ENCODE peak calls at places on chromosome 4, in four cellular contexts. One of them, this sample, is unnamed. For H3K9me3, the result is how much of the 10 kb centered on the place peaks cover.

GRCh38 chr4:12595986-12596385 is 888.2 kb downstream of the RAB28 start:
- DNase-seq in pancreas: no peak
- DNase-seq in stomach: no peak
- DNase-seq in MM.1S: no peak
- DNase-seq in this sample: no peak

GRCh38 chr4:123987408-123987807 is 590.8 kb downstream of the SPRY1 start:
- DNase-seq in pancreas: no peak
- DNase-seq in stomach: no peak
- DNase-seq in MM.1S: no peak
- DNase-seq in this sample: no peak

GRCh38 chr4:74308215-74308614 is at the start of gene EPGN:
- DNase-seq in pancreas: no peak
- DNase-seq in stomach: no peak
- DNase-seq in MM.1S: no peak
- DNase-seq in this sample: no peak

GRCh38 chr4:108637856-108638255 is 12.5 kb upstream of the OSTC start:
- DNase-seq in pancreas: no peak
- DNase-seq in stomach: no peak
- DNase-seq in MM.1S: no peak
- DNase-seq in this sample: no peak

GRCh38 chr4:56953680-56954520 is 23.5 kb downstream of the NOA1 start:
- DNase-seq in pancreas: no peak
- DNase-seq in stomach: no peak
- DNase-seq in MM.1S: no peak
- DNase-seq in this sample: no peak

GRCh38 chr4:122542411-122543236 is 78.2 kb downstream of the IL21 start:
- DNase-seq in pancreas: no peak
- DNase-seq in stomach: no peak
- DNase-seq in MM.1S: peak
- DNase-seq in this sample: no peak

GRCh38 chr4:139144911-139145551 is 32.0 kb downstream of the ELF2 start:
- DNase-seq in pancreas: no peak
- DNase-seq in stomach: peak
- DNase-seq in MM.1S: no peak
- DNase-seq in this sample: no peak

GRCh38 chr4:17494258-17494657 is 17.6 kb downstream of the QDPR start:
- DNase-seq in pancreas: no peak
- DNase-seq in stomach: no peak
- DNase-seq in MM.1S: no peak
- DNase-seq in this sample: no peak

GRCh38 chr4:138177278-138177968 is 64.7 kb downstream of the SLC7A11 start:
- DNase-seq in pancreas: no peak
- DNase-seq in stomach: no peak
- DNase-seq in MM.1S: no peak
- DNase-seq in this sample: no peak

GRCh38 chr4:158169516-158169915 is 3.3 kb downstream of the GASK1B start:
- DNase-seq in pancreas: no peak
- DNase-seq in stomach: no peak
- DNase-seq in MM.1S: no peak
- DNase-seq in this sample: no peak

GRCh38 chr4:113435893-113436292 is 325.6 kb downstream of the CAMK2D start:
- DNase-seq in pancreas: no peak
- DNase-seq in stomach: no peak
- DNase-seq in MM.1S: no peak
- DNase-seq in this sample: no peak

GRCh38 chr4:54231419-54232150 is 2.5 kb downstream of the PDGFRA start:
- DNase-seq in pancreas: no peak
- DNase-seq in stomach: no peak
- DNase-seq in MM.1S: no peak
- DNase-seq in this sample: peak

GRCh38 chr4:26624042-26624441 is 40.2 kb downstream of the TBC1D19 start:
- DNase-seq in pancreas: no peak
- DNase-seq in stomach: no peak
- DNase-seq in MM.1S: no peak
- DNase-seq in this sample: no peak

GRCh38 chr4:96599752-96600151 is 759.9 kb downstream of the PDHA2 start:
- DNase-seq in pancreas: no peak
- DNase-seq in stomach: no peak
- DNase-seq in MM.1S: no peak
- DNase-seq in this sample: no peak

GRCh38 chr4:129231907-129232626 is 136.1 kb downstream of the C4orf33 start:
- DNase-seq in pancreas: no peak
- DNase-seq in stomach: no peak
- DNase-seq in MM.1S: no peak
- DNase-seq in this sample: no peak

GRCh38 chr4:95549246-95550138 is 719 bp upstream of the UNC5C start:
- DNase-seq in pancreas: no peak
- DNase-seq in stomach: peak
- DNase-seq in MM.1S: no peak
- DNase-seq in this sample: no peak

GRCh38 chr4:177403746-177404145 is 38.5 kb downstream of the AGA start:
- DNase-seq in pancreas: peak
- DNase-seq in stomach: no peak
- DNase-seq in MM.1S: no peak
- DNase-seq in this sample: no peak

GRCh38 chr4:107036602-107037151 is 564 bp upstream of the DKK2 start:
- DNase-seq in pancreas: no peak
- DNase-seq in stomach: no peak
- DNase-seq in MM.1S: no peak
- DNase-seq in this sample: no peak

GRCh38 chr4:121953860-121954259 is 2.0 kb upstream of the TRPC3 start:
- DNase-seq in pancreas: no peak
- DNase-seq in stomach: no peak
- DNase-seq in MM.1S: no peak
- DNase-seq in this sample: no peak

GRCh38 chr4:160835789-160836188 is 1328.0 kb downstream of the FSTL5 start:
- DNase-seq in pancreas: no peak
- DNase-seq in stomach: no peak
- DNase-seq in MM.1S: no peak
- DNase-seq in this sample: no peak

GRCh38 chr4:174757736-174758135 is 71.3 kb downstream of the GLRA3 start:
- DNase-seq in pancreas: no peak
- DNase-seq in stomach: no peak
- DNase-seq in MM.1S: no peak
- DNase-seq in this sample: no peak

GRCh38 chr4:166169111-166169510 is 296.1 kb downstream of the TLL1 start:
- DNase-seq in pancreas: no peak
- DNase-seq in stomach: no peak
- DNase-seq in MM.1S: peak
- DNase-seq in this sample: no peak

DNA sequence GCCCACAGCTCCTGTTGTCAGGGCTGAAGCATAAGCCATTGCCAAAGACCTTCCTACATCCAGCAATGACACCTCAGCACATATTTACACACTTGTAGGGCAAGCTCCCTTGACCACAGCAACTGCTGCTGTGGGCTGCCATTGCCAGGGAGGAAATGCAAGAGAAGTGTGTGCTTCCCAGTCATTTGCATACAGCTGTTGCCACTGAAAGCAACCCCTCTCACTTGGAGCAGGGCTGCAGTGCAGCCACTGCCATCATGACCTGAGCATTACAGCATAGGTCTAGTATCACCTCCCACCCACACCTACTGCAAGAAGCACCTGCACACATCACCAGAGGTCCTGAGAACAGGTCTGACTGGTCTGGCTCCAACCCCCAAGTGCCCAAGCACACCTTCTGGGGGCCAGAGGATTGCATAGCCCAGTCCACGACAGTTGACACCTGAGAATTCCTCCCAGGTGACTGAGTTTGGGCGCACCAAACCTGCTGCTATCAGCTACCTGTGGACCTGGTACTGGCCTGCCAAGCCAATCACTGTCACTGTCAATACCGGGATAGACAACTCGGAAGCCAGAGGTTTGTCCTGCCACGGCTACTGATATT is 636.5 kb upstream of the SLIT2 start:
- DNase-seq in pancreas: no peak
- DNase-seq in stomach: no peak
- DNase-seq in MM.1S: peak
- DNase-seq in this sample: no peak
- H3K9me3 ChIP-seq in pancreas: under half
- H3K9me3 ChIP-seq in stomach: under half
- H3K9me3 ChIP-seq in MM.1S: under half
- H3K9me3 ChIP-seq in this sample: under half

DNA sequence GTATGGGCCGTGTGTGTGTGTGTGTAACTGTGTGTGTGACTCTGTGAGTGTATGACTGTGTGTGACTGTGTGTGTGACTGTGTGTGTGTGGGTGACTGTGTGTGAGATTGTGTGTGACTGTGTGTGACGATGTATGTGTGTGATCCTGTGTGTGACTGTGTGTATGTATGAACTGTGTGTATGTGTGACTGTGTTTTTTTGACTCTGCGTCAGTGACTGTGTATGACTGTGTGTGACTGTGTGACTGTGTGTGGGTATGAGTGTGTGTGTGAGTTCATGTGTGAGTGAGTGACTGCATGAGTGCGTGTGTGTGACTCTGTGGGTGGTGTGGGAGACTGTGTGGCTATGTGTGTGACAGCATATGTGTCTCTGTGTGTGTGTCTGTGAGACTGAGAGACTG is 81.8 kb downstream of the ZNF718 start:
- DNase-seq in pancreas: no peak
- DNase-seq in stomach: no peak
- DNase-seq in MM.1S: no peak
- DNase-seq in this sample: no peak
- H3K9me3 ChIP-seq in pancreas: under half
- H3K9me3 ChIP-seq in stomach: half or more
- H3K9me3 ChIP-seq in MM.1S: under half
- H3K9me3 ChIP-seq in this sample: under half

DNA sequence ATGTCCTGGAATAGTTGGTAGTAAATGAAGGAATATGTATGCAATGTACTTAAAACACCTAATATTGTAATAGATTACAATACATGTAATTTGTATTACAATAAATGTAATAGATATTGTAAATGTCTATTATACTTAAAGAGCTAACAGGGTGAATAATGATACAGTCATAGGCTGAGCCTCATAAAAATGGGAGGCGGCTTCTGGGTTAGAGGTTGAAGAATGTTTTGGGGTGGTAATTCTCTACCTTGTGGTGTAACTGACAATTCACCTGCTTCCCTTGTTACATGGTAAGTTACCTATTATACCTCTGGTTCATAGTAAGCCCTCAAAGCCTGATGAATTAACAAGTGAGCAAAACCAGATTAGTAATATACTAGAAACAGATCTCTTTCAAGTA is 26.0 kb downstream of the ATP8A1 start:
- DNase-seq in pancreas: no peak
- DNase-seq in stomach: no peak
- DNase-seq in MM.1S: no peak
- DNase-seq in this sample: no peak
- H3K9me3 ChIP-seq in pancreas: under half
- H3K9me3 ChIP-seq in stomach: under half
- H3K9me3 ChIP-seq in MM.1S: under half
- H3K9me3 ChIP-seq in this sample: under half

GRCh38 chr4:19698961-19699360 is 552.7 kb upstream of the SLIT2 start:
- DNase-seq in pancreas: no peak
- DNase-seq in stomach: no peak
- DNase-seq in MM.1S: no peak
- DNase-seq in this sample: no peak

GRCh38 chr4:19689511-19689910 is 562.2 kb upstream of the SLIT2 start:
- DNase-seq in pancreas: no peak
- DNase-seq in stomach: no peak
- DNase-seq in MM.1S: no peak
- DNase-seq in this sample: no peak

GRCh38 chr4:19693949-19694597 is 557.6 kb upstream of the SLIT2 start:
- DNase-seq in pancreas: no peak
- DNase-seq in stomach: no peak
- DNase-seq in MM.1S: no peak
- DNase-seq in this sample: no peak

GRCh38 chr4:19694829-19695228 is 556.9 kb upstream of the SLIT2 start:
- DNase-seq in pancreas: no peak
- DNase-seq in stomach: no peak
- DNase-seq in MM.1S: no peak
- DNase-seq in this sample: no peak
- H3K9me3 ChIP-seq in pancreas: under half
- H3K9me3 ChIP-seq in stomach: under half
- H3K9me3 ChIP-seq in MM.1S: under half
- H3K9me3 ChIP-seq in this sample: under half

GRCh38 chr4:7554885-7555284 is 120.2 kb upstream of the PSAPL1 start:
- DNase-seq in pancreas: no peak
- DNase-seq in stomach: no peak
- DNase-seq in MM.1S: no peak
- DNase-seq in this sample: peak
- H3K9me3 ChIP-seq in pancreas: under half
- H3K9me3 ChIP-seq in stomach: under half
- H3K9me3 ChIP-seq in MM.1S: under half
- H3K9me3 ChIP-seq in this sample: under half

GRCh38 chr4:337143-337931 is at the start of gene ZNF141:
- DNase-seq in pancreas: peak
- DNase-seq in stomach: peak
- DNase-seq in MM.1S: no peak
- DNase-seq in this sample: peak
- H3K9me3 ChIP-seq in pancreas: under half
- H3K9me3 ChIP-seq in stomach: under half
- H3K9me3 ChIP-seq in MM.1S: under half
- H3K9me3 ChIP-seq in this sample: under half

DNA sequence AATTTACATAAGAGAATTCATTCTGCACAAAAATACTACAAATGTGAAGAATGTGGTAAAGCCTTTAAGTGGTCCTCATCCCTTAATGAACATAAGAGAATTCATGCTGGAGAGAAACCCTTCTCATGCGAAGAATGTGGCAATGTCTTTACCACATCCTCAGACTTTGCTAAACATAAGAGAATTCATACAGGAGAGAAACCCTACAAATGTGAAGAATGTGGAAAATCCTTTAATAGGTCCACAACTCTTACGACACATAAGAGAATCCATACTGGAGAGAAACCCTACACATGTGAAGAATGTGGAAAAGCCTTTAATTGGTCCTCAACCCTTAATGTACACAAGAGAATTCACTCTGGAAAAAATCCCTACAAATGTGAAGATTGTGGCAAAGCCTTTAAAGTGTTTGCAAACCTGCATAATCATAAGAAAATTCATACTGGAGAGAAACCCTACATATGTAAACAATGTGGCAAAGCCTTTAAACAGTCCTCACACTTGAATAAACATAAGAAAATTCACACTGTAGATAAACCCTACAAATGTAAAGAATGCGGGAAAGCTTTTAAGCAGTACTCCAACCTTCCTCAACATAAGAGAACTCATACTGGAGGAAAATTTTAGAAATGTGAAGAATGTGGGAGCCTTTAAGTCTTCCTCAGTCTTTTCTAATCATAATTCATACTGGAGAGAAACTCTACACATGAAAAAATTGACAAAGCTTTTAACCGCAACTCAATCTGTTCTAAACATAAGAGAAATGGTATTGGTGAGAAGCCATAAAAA is 37.4 kb downstream of the ZNF718 start:
- DNase-seq in pancreas: no peak
- DNase-seq in stomach: no peak
- DNase-seq in MM.1S: no peak
- DNase-seq in this sample: no peak
- H3K9me3 ChIP-seq in pancreas: under half
- H3K9me3 ChIP-seq in stomach: half or more
- H3K9me3 ChIP-seq in MM.1S: under half
- H3K9me3 ChIP-seq in this sample: half or more

GRCh38 chr4:8497762-8498161 is 57.2 kb downstream of the TRMT44 start:
- DNase-seq in pancreas: no peak
- DNase-seq in stomach: no peak
- DNase-seq in MM.1S: no peak
- DNase-seq in this sample: no peak
- H3K9me3 ChIP-seq in pancreas: under half
- H3K9me3 ChIP-seq in stomach: under half
- H3K9me3 ChIP-seq in MM.1S: under half
- H3K9me3 ChIP-seq in this sample: under half

GRCh38 chr4:131063878-131064277 is 1967.9 kb downstream of the C4orf33 start:
- DNase-seq in pancreas: no peak
- DNase-seq in stomach: no peak
- DNase-seq in MM.1S: no peak
- DNase-seq in this sample: no peak
- H3K9me3 ChIP-seq in pancreas: under half
- H3K9me3 ChIP-seq in stomach: under half
- H3K9me3 ChIP-seq in MM.1S: under half
- H3K9me3 ChIP-seq in this sample: under half